ENCODE peak calls at places on chromosomes 7 and 10, in five cellular contexts. Y is upper lobe of right lung, N is AG10803, K is dorsolateral prefrontal cortex, P is heart right ventricle. S is an unnamed sample.

GRCh38 chr10:88184543-88185297 is 321.3 kb downstream of the PTEN start:
- DNase-seq in Y (no peak), N (no peak), K (no peak), P (no peak), S (no peak)

GRCh38 chr10:112271982-112272381 is 11.2 kb upstream of the TECTB start:
- DNase-seq in Y (no peak), N (peak; percentile 95), K (no peak), P (no peak), S (no peak)

GRCh38 chr10:12712284-12712983 is 289.1 kb downstream of the CCDC3 start:
- DNase-seq in Y (no peak), N (no peak), K (no peak), P (no peak), S (no peak)

GRCh38 chr10:42916974-42917373 is 134.4 kb downstream of the BMS1 start:
- DNase-seq in Y (no peak), N (no peak), K (no peak), P (no peak), S (no peak)

GRCh38 chr7:156610130-156610529 is 30.4 kb upstream of the RNF32 start:
- DNase-seq in Y (no peak), N (no peak), K (no peak), P (no peak), S (no peak)

GRCh38 chr10:49302088-49302487 is 3.1 kb downstream of the C10orf71 start:
- DNase-seq in Y (no peak), N (no peak), K (no peak), P (no peak), S (no peak)

GRCh38 chr7:90210925-90211324 is 615 bp upstream of the STEAP2 start:
- DNase-seq in Y (no peak), N (no peak), K (no peak), P (no peak), S (no peak)

GRCh38 chr7:5423272-5423843 is at the start of gene TNRC18:
- DNase-seq in Y (peak; percentile 82), N (no peak), K (peak; percentile 68), P (peak; percentile 66), S (no peak)

GRCh38 chr10:131874991-131875451 is 25.8 kb upstream of the PPP2R2D start:
- DNase-seq in Y (peak; percentile 87), N (peak; percentile 67), K (peak; percentile 88), P (peak; percentile 74), S (peak; percentile 87)

GRCh38 chr10:117546630-117547300 is 4.2 kb downstream of the EMX2 start:
- DNase-seq in Y (no peak), N (no peak), K (no peak), P (no peak), S (no peak)

GRCh38 chr10:118286051-118286838 is 55.9 kb downstream of the FAM204A start:
- DNase-seq in Y (no peak), N (no peak), K (no peak), P (no peak), S (no peak)

GRCh38 chr7:22447008-22447407 is 53.0 kb downstream of the STEAP1B start:
- DNase-seq in Y (no peak), N (no peak), K (no peak), P (no peak), S (no peak)

GRCh38 chr7:141208539-141208938 is 134.7 kb downstream of the TMEM178B start:
- DNase-seq in Y (no peak), N (no peak), K (no peak), P (no peak), S (no peak)

GRCh38 chr10:114810926-114811325 is 10.7 kb upstream of the FHIP2A start:
- DNase-seq in Y (no peak), N (no peak), K (no peak), P (no peak), S (peak; percentile 81)

GRCh38 chr10:72328045-72328828 is 26.5 kb downstream of the DNAJB12 start:
- DNase-seq in Y (peak; percentile 83), N (peak; percentile 69), K (peak; percentile 74), P (peak; percentile 79), S (no peak)

GRCh38 chr7:371779-372545 is 82.0 kb downstream of the FOXL3 start:
- DNase-seq in Y (peak; percentile 62), N (no peak), K (peak; percentile 35), P (no peak), S (no peak)

GRCh38 chr10:15325243-15326002 is 45.7 kb downstream of the FAM171A1 start:
- DNase-seq in Y (no peak), N (no peak), K (no peak), P (no peak), S (no peak)

GRCh38 chr7:100983451-100984187 is 14.3 kb downstream of the MUC12 start:
- DNase-seq in Y (no peak), N (peak; percentile 89), K (no peak), P (no peak), S (no peak)

GRCh38 chr7:112192236-112193154 is 13.7 kb downstream of the DOCK4 start:
- DNase-seq in Y (no peak), N (peak; percentile 24), K (no peak), P (no peak), S (no peak)

GRCh38 chr10:31508882-31509281 is 189.9 kb downstream of the ZEB1 start:
- DNase-seq in Y (no peak), N (peak; percentile 27), K (no peak), P (no peak), S (no peak)

GRCh38 chr7:119472398-119473038 is 800.5 kb upstream of the KCND2 start:
- DNase-seq in Y (no peak), N (no peak), K (no peak), P (no peak), S (no peak)

GRCh38 chr7:40802497-40802896 is 667.7 kb downstream of the SUGCT start:
- DNase-seq in Y (no peak), N (no peak), K (no peak), P (no peak), S (no peak)

GRCh38 chr10:117005454-117006055 is 568 bp upstream of the SHTN1 start:
- DNase-seq in Y (no peak), N (no peak), K (no peak), P (no peak), S (peak; percentile 27)

GRCh38 chr10:132260083-132260482 is 47.7 kb downstream of the STK32C start:
- DNase-seq in Y (no peak), N (no peak), K (no peak), P (no peak), S (no peak)

GRCh38 chr7:133491319-133491718 is 238.4 kb downstream of the EXOC4 start:
- DNase-seq in Y (no peak), N (no peak), K (no peak), P (no peak), S (no peak)

GRCh38 chr7:155570991-155571390 is 24.6 kb upstream of the CNPY1 start:
- DNase-seq in Y (no peak), N (no peak), K (no peak), P (no peak), S (no peak)

GRCh38 chr7:134419875-134420274 is 39.0 kb downstream of the AKR1B1 start:
- DNase-seq in Y (no peak), N (no peak), K (no peak), P (no peak), S (no peak)

GRCh38 chr10:68876919-68877250 is 24.2 kb upstream of the DDX50 start:
- DNase-seq in Y (no peak), N (no peak), K (no peak), P (no peak), S (no peak)

GRCh38 chr7:25846722-25847121 is 305.3 kb upstream of the NFE2L3 start:
- DNase-seq in Y (no peak), N (peak; percentile 65), K (no peak), P (peak; percentile 80), S (no peak)

GRCh38 chr10:117936136-117936535 is 110.6 kb downstream of the RAB11FIP2 start:
- DNase-seq in Y (peak; percentile 67), N (peak; percentile 92), K (no peak), P (no peak), S (no peak)

GRCh38 chr7:22779697-22780096 is 43.0 kb downstream of the TOMM7 start:
- DNase-seq in Y (no peak), N (no peak), K (no peak), P (no peak), S (no peak)

GRCh38 chr10:33288127-33288526 is 46.3 kb downstream of the NRP1 start:
- DNase-seq in Y (no peak), N (no peak), K (no peak), P (no peak), S (no peak)

GRCh38 chr10:33289776-33290175 is 44.7 kb downstream of the NRP1 start:
- DNase-seq in Y (no peak), N (no peak), K (no peak), P (no peak), S (no peak)

GRCh38 chr10:33291053-33291592 is 43.3 kb downstream of the NRP1 start:
- DNase-seq in Y (no peak), N (peak; percentile 96), K (no peak), P (no peak), S (no peak)

GRCh38 chr10:33293081-33293480 is 41.4 kb downstream of the NRP1 start:
- DNase-seq in Y (no peak), N (peak; percentile 36), K (no peak), P (no peak), S (no peak)

DNA sequence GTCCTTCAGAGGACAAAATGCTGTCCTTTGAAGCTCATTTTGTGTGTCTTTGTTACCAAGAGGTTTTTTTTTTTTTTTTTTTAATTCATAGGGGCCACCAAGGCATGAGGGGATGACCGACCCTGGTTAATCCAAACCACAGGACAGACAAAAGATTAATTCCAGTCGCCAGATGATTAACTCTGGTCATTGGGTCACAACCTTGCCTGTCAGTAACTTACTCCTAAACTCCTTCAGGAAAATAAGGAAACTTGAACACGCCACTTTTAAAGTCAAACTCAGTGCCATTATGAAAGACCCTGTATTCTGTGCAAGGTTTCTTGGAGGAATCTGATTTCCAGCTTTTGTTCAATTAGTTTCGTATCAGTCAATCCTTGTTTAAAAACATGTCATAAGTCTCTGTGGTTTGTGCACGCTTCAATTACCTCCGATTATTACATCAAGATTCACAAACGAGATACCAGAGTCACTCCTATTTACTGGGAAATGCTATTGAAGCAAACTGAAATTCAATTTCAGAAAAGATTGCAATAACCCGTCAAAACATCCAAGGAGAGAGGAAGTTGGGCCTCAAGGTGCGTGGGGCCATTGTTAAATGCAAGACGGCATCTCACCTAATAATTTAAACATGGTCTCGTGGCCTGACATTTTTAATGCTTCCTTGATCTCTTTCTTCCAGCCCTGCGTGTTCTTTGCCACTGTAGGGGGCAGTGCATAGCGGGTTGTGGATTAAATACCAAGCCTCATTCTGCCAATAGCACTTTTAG is 44.0 kb downstream of the NRP1 start:
- DNase-seq in Y (no peak), N (no peak), K (no peak), P (no peak), S (no peak)
- TF ChIP-seq CTCF in Y (no peak), N (peak; percentile 20), K (no peak), P (no peak), S (no peak)

DNA sequence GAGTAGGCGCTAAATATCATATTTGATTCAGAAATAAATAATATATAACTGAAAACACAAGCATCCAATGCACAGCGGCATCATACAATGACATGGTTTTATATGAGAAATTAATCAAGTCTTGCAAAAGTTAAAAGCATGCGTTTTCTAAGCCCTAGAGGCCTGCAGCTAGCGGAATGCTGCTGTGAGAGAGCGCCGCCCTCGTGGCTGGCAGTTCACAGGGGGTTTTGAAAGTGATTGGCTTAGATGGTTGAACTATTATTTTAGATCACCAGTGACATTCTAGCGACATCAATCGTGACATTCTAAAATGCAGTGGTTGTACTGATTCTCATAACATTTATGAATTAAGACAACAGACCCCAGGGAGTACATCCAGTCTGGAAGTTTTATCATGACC is 235.2 kb upstream of the MGMT start:
- DNase-seq in Y (no peak), N (no peak), K (no peak), P (no peak), S (no peak)
- TF ChIP-seq CTCF in Y (no peak), N (no peak), K (no peak), P (no peak), S (no peak)

GRCh38 chr7:85185355-85186082 is 1.3 kb downstream of the SEMA3D start:
- DNase-seq in Y (peak; percentile 59), N (peak; percentile 65), K (peak; percentile 64), P (peak; percentile 55), S (peak; percentile 7)
- TF ChIP-seq CTCF in Y (no peak), N (peak; percentile 44), K (no peak), P (no peak), S (no peak)

GRCh38 chr10:124534231-124534798 is 72.7 kb downstream of the LHPP start:
- DNase-seq in Y (no peak), N (no peak), K (no peak), P (no peak), S (no peak)
- TF ChIP-seq CTCF in Y (peak; percentile 19), N (peak; percentile 20), K (peak; percentile 52), P (no peak), S (peak; percentile 54)